ENCODE peak calls at places on chromosomes 13 and 19, in six cellular contexts. Y, X, H, F, E and C are unnamed samples.

GRCh38 chr13:110523838-110524237 is 37.7 kb downstream of the RAB20 start:
- DNase-seq in Y (no peak), X (no peak), H (no peak), F (no peak), E (no peak), C (no peak)

GRCh38 chr13:97905517-97905916 is 48.0 kb upstream of the IPO5 start:
- DNase-seq in Y (no peak), X (no peak), H (no peak), F (no peak), E (no peak), C (no peak)

GRCh38 chr13:109704771-109705628 is 81.4 kb downstream of the IRS2 start:
- DNase-seq in Y (peak), X (no peak), H (no peak), F (no peak), E (no peak), C (no peak)

GRCh38 chr19:30870861-30871260 is 478.4 kb downstream of the TSHZ3 start:
- DNase-seq in Y (no peak), X (no peak), H (no peak), F (no peak), E (no peak), C (no peak)

GRCh38 chr19:38564981-38565685 is 52.6 kb downstream of the MAP4K1 start:
- DNase-seq in Y (no peak), X (no peak), H (no peak), F (no peak), E (no peak), C (peak)

GRCh38 chr19:27860309-27860934 is 1352.5 kb downstream of the UQCRFS1 start:
- DNase-seq in Y (no peak), X (no peak), H (no peak), F (no peak), E (no peak), C (no peak)

GRCh38 chr19:47723573-47723923 is 10.3 kb downstream of the EHD2 start:
- DNase-seq in Y (peak), X (no peak), H (peak), F (no peak), E (no peak), C (no peak)

GRCh38 chr13:106100261-106100919 is 435.1 kb downstream of the EFNB2 start:
- DNase-seq in Y (no peak), X (no peak), H (no peak), F (no peak), E (no peak), C (peak)

GRCh38 chr13:53075356-53076041 is 46.9 kb downstream of the OLFM4 start:
- DNase-seq in Y (no peak), X (no peak), H (no peak), F (no peak), E (no peak), C (no peak)

GRCh38 chr13:25874064-25874737 is 177.6 kb downstream of the SHISA2 start:
- DNase-seq in Y (no peak), X (no peak), H (no peak), F (no peak), E (no peak), C (no peak)